ENCODE peak calls at places on chromosomes 16 and 17, in five cellular contexts. One of them, this sample, is unnamed. For H3K4me1, the result is how much of the 10 kb centered on the place peaks cover.

GRCh38 chr17:44367626-44368025 is 4.0 kb upstream of the FAM171A2 start:
- DNase-seq in astrocyte: no peak
- DNase-seq in CD8-positive, alpha-beta memory T cell: no peak
- DNase-seq in sigmoid colon: no peak
- DNase-seq in CD8-positive, alpha-beta T cell: no peak
- DNase-seq in this sample: no peak

GRCh38 chr17:298791-299450 is 53.7 kb downstream of the RPH3AL start:
- DNase-seq in CD8-positive, alpha-beta memory T cell: peak
- DNase-seq in astrocyte: no peak
- DNase-seq in sigmoid colon: peak
- DNase-seq in CD8-positive, alpha-beta T cell: no peak
- DNase-seq in this sample: peak

GRCh38 chr16:10026593-10026992 is 155.6 kb downstream of the GRIN2A start:
- DNase-seq in astrocyte: no peak
- DNase-seq in sigmoid colon: no peak
- DNase-seq in CD8-positive, alpha-beta memory T cell: no peak
- DNase-seq in CD8-positive, alpha-beta T cell: no peak
- DNase-seq in this sample: no peak

GRCh38 chr17:47803751-47804150 is 17.8 kb downstream of the OSBPL7 start:
- DNase-seq in astrocyte: no peak
- DNase-seq in CD8-positive, alpha-beta memory T cell: no peak
- DNase-seq in sigmoid colon: no peak
- DNase-seq in CD8-positive, alpha-beta T cell: no peak
- DNase-seq in this sample: no peak

GRCh38 chr17:31397256-31397939 is 5.9 kb downstream of the RAB11FIP4 start:
- DNase-seq in astrocyte: no peak
- DNase-seq in CD8-positive, alpha-beta T cell: no peak
- DNase-seq in CD8-positive, alpha-beta memory T cell: no peak
- DNase-seq in sigmoid colon: no peak
- DNase-seq in this sample: no peak

GRCh38 chr17:73228748-73229236 is 32.9 kb downstream of the CPSF4L start:
- DNase-seq in CD8-positive, alpha-beta T cell: peak
- DNase-seq in sigmoid colon: peak
- DNase-seq in CD8-positive, alpha-beta memory T cell: no peak
- DNase-seq in astrocyte: peak
- DNase-seq in this sample: no peak

GRCh38 chr17:55527520-55528118 is 16.4 kb upstream of the SMIM36 start:
- DNase-seq in astrocyte: peak
- DNase-seq in CD8-positive, alpha-beta T cell: no peak
- DNase-seq in sigmoid colon: no peak
- DNase-seq in CD8-positive, alpha-beta memory T cell: no peak
- DNase-seq in this sample: no peak

GRCh38 chr17:8995711-8996110 is 25.6 kb upstream of the NTN1 start:
- DNase-seq in astrocyte: no peak
- DNase-seq in CD8-positive, alpha-beta memory T cell: no peak
- DNase-seq in sigmoid colon: no peak
- DNase-seq in CD8-positive, alpha-beta T cell: no peak
- DNase-seq in this sample: no peak

GRCh38 chr16:87701505-87701921 is 64.3 kb downstream of the KLHDC4 start:
- DNase-seq in CD8-positive, alpha-beta memory T cell: no peak
- DNase-seq in astrocyte: no peak
- DNase-seq in sigmoid colon: no peak
- DNase-seq in CD8-positive, alpha-beta T cell: no peak
- DNase-seq in this sample: no peak
- H3K4me1 ChIP-seq in CD8-positive, alpha-beta memory T cell: under half
- H3K4me1 ChIP-seq in astrocyte: under half
- H3K4me1 ChIP-seq in sigmoid colon: under half
- H3K4me1 ChIP-seq in CD8-positive, alpha-beta T cell: under half
- H3K4me1 ChIP-seq in this sample: under half

GRCh38 chr16:70695351-70696070 is 9.7 kb upstream of the MTSS2 start:
- DNase-seq in astrocyte: peak
- DNase-seq in CD8-positive, alpha-beta T cell: peak
- DNase-seq in CD8-positive, alpha-beta memory T cell: no peak
- DNase-seq in sigmoid colon: no peak
- DNase-seq in this sample: no peak
- H3K4me1 ChIP-seq in astrocyte: under half
- H3K4me1 ChIP-seq in CD8-positive, alpha-beta T cell: under half
- H3K4me1 ChIP-seq in CD8-positive, alpha-beta memory T cell: under half
- H3K4me1 ChIP-seq in sigmoid colon: half or more
- H3K4me1 ChIP-seq in this sample: under half

GRCh38 chr17:62870581-62870964 is 62.5 kb upstream of the MARCHF10 start:
- DNase-seq in astrocyte: no peak
- DNase-seq in CD8-positive, alpha-beta memory T cell: no peak
- DNase-seq in sigmoid colon: no peak
- DNase-seq in CD8-positive, alpha-beta T cell: no peak
- DNase-seq in this sample: no peak

GRCh38 chr17:62868008-62868407 is 59.9 kb upstream of the MARCHF10 start:
- DNase-seq in sigmoid colon: no peak
- DNase-seq in astrocyte: no peak
- DNase-seq in CD8-positive, alpha-beta memory T cell: no peak
- DNase-seq in CD8-positive, alpha-beta T cell: no peak
- DNase-seq in this sample: no peak

GRCh38 chr17:62869885-62870580 is 61.9 kb upstream of the MARCHF10 start:
- DNase-seq in astrocyte: peak
- DNase-seq in CD8-positive, alpha-beta memory T cell: no peak
- DNase-seq in sigmoid colon: no peak
- DNase-seq in CD8-positive, alpha-beta T cell: no peak
- DNase-seq in this sample: no peak

GRCh38 chr17:62875296-62875695 is 67.2 kb upstream of the MARCHF10 start:
- DNase-seq in CD8-positive, alpha-beta memory T cell: no peak
- DNase-seq in CD8-positive, alpha-beta T cell: no peak
- DNase-seq in sigmoid colon: no peak
- DNase-seq in astrocyte: no peak
- DNase-seq in this sample: no peak

DNA sequence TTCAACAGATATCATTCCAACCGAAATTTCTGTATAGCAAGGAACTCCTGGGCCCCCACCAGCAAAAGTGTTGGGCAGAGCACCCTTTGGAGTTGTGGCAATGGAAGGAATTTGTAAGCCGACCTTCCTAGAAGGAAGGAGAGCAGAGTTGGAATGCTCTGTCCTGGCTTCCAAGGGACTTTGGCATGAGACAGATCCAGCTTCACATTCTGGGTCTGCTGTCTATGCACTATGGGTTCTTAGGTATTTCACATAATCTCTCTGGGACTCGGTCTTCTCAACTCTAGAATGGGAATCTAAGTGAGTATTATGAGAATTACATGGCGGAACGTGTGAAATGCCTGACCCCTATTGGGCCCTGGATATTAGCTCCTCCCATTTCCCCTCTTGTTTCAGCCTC is 63.2 kb upstream of the MARCHF10 start:
- DNase-seq in astrocyte: no peak
- DNase-seq in sigmoid colon: no peak
- DNase-seq in CD8-positive, alpha-beta T cell: no peak
- DNase-seq in CD8-positive, alpha-beta memory T cell: no peak
- DNase-seq in this sample: no peak
- H3K4me1 ChIP-seq in astrocyte: under half
- H3K4me1 ChIP-seq in sigmoid colon: under half
- H3K4me1 ChIP-seq in CD8-positive, alpha-beta T cell: under half
- H3K4me1 ChIP-seq in CD8-positive, alpha-beta memory T cell: under half
- H3K4me1 ChIP-seq in this sample: under half

GRCh38 chr16:85510203-85510602 is 102.9 kb upstream of the GSE1 start:
- DNase-seq in CD8-positive, alpha-beta T cell: no peak
- DNase-seq in astrocyte: no peak
- DNase-seq in sigmoid colon: no peak
- DNase-seq in CD8-positive, alpha-beta memory T cell: no peak
- DNase-seq in this sample: no peak
- H3K4me1 ChIP-seq in CD8-positive, alpha-beta T cell: under half
- H3K4me1 ChIP-seq in astrocyte: under half
- H3K4me1 ChIP-seq in sigmoid colon: under half
- H3K4me1 ChIP-seq in CD8-positive, alpha-beta memory T cell: under half
- H3K4me1 ChIP-seq in this sample: under half

GRCh38 chr17:74748529-74749261 is at the start of gene NHERF1:
- DNase-seq in CD8-positive, alpha-beta T cell: peak
- DNase-seq in sigmoid colon: peak
- DNase-seq in astrocyte: no peak
- DNase-seq in CD8-positive, alpha-beta memory T cell: peak
- DNase-seq in this sample: peak

GRCh38 chr17:74745548-74746177 is 2.8 kb upstream of the NHERF1 start:
- DNase-seq in sigmoid colon: peak
- DNase-seq in CD8-positive, alpha-beta memory T cell: peak
- DNase-seq in CD8-positive, alpha-beta T cell: no peak
- DNase-seq in astrocyte: no peak
- DNase-seq in this sample: peak

GRCh38 chr17:74748279-74748528 is 224 bp upstream of the NHERF1 start:
- DNase-seq in sigmoid colon: no peak
- DNase-seq in CD8-positive, alpha-beta memory T cell: no peak
- DNase-seq in astrocyte: peak
- DNase-seq in CD8-positive, alpha-beta T cell: no peak
- DNase-seq in this sample: no peak

GRCh38 chr17:74746376-74746775 is 2.1 kb upstream of the NHERF1 start:
- DNase-seq in sigmoid colon: peak
- DNase-seq in CD8-positive, alpha-beta memory T cell: peak
- DNase-seq in CD8-positive, alpha-beta T cell: no peak
- DNase-seq in astrocyte: no peak
- DNase-seq in this sample: peak

DNA sequence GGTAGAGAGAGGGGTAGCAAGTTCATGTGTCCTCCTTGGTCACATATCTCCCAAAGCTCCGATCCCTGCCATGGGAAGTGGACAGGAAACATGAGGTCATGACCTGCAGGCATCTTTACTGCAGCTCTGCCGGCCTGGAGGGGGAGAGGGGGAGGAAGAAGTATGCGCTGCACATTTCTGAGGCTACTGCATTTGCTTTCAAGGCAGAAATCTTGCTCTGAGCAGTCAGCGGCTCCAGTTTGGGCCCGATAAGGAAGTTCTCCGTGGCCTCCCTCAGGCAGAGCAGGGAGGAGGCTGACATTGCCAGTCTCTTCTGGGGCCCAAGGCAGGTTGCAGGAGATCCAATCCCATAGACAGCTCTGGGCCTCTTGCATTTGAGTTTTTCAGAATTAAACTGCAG is 1.5 kb upstream of the NHERF1 start:
- DNase-seq in sigmoid colon: peak
- DNase-seq in astrocyte: no peak
- DNase-seq in CD8-positive, alpha-beta T cell: no peak
- DNase-seq in CD8-positive, alpha-beta memory T cell: peak
- DNase-seq in this sample: peak
- H3K4me1 ChIP-seq in sigmoid colon: under half
- H3K4me1 ChIP-seq in astrocyte: under half
- H3K4me1 ChIP-seq in CD8-positive, alpha-beta T cell: half or more
- H3K4me1 ChIP-seq in CD8-positive, alpha-beta memory T cell: half or more
- H3K4me1 ChIP-seq in this sample: under half

GRCh38 chr16:11675561-11676511 is 7.6 kb downstream of the SNN start:
- DNase-seq in CD8-positive, alpha-beta memory T cell: peak
- DNase-seq in astrocyte: peak
- DNase-seq in CD8-positive, alpha-beta T cell: no peak
- DNase-seq in sigmoid colon: peak
- DNase-seq in this sample: peak
- H3K4me1 ChIP-seq in CD8-positive, alpha-beta memory T cell: under half
- H3K4me1 ChIP-seq in astrocyte: under half
- H3K4me1 ChIP-seq in CD8-positive, alpha-beta T cell: under half
- H3K4me1 ChIP-seq in sigmoid colon: half or more
- H3K4me1 ChIP-seq in this sample: under half

GRCh38 chr16:68285683-68286082 is 21.4 kb downstream of the SLC7A6 start:
- DNase-seq in CD8-positive, alpha-beta T cell: no peak
- DNase-seq in sigmoid colon: no peak
- DNase-seq in CD8-positive, alpha-beta memory T cell: no peak
- DNase-seq in astrocyte: no peak
- DNase-seq in this sample: no peak
- H3K4me1 ChIP-seq in CD8-positive, alpha-beta T cell: half or more
- H3K4me1 ChIP-seq in sigmoid colon: under half
- H3K4me1 ChIP-seq in CD8-positive, alpha-beta memory T cell: half or more
- H3K4me1 ChIP-seq in astrocyte: under half
- H3K4me1 ChIP-seq in this sample: under half

GRCh38 chr16:3060339-3061127 is 4.9 kb upstream of the IL32 start:
- DNase-seq in sigmoid colon: no peak
- DNase-seq in CD8-positive, alpha-beta memory T cell: no peak
- DNase-seq in astrocyte: no peak
- DNase-seq in CD8-positive, alpha-beta T cell: no peak
- DNase-seq in this sample: peak

GRCh38 chr16:3059723-3060242 is 5.7 kb upstream of the IL32 start:
- DNase-seq in sigmoid colon: no peak
- DNase-seq in CD8-positive, alpha-beta T cell: no peak
- DNase-seq in astrocyte: no peak
- DNase-seq in CD8-positive, alpha-beta memory T cell: no peak
- DNase-seq in this sample: no peak

GRCh38 chr16:3065069-3065741 is at the start of gene IL32:
- DNase-seq in astrocyte: peak
- DNase-seq in sigmoid colon: peak
- DNase-seq in CD8-positive, alpha-beta T cell: peak
- DNase-seq in CD8-positive, alpha-beta memory T cell: peak
- DNase-seq in this sample: peak

GRCh38 chr16:3063617-3064389 is 1.6 kb upstream of the IL32 start:
- DNase-seq in CD8-positive, alpha-beta memory T cell: no peak
- DNase-seq in CD8-positive, alpha-beta T cell: no peak
- DNase-seq in astrocyte: no peak
- DNase-seq in sigmoid colon: no peak
- DNase-seq in this sample: peak

GRCh38 chr16:3062553-3062952 is 2.9 kb upstream of the IL32 start:
- DNase-seq in sigmoid colon: no peak
- DNase-seq in CD8-positive, alpha-beta T cell: no peak
- DNase-seq in CD8-positive, alpha-beta memory T cell: no peak
- DNase-seq in astrocyte: no peak
- DNase-seq in this sample: no peak
- H3K4me1 ChIP-seq in sigmoid colon: under half
- H3K4me1 ChIP-seq in CD8-positive, alpha-beta T cell: under half
- H3K4me1 ChIP-seq in CD8-positive, alpha-beta memory T cell: under half
- H3K4me1 ChIP-seq in astrocyte: under half
- H3K4me1 ChIP-seq in this sample: under half